ENCODE peak calls at places on chromosomes 2 and 18, in four cellular contexts. I is activated effector memory CD4-positive, alpha-beta T cell treated with anti-CD3 and anti-CD28 coated beads, Interleukin-2, amount 50 U/mL, for 16 hours; W is activated T-cell treated with anti-CD3 and anti-CD28 coated beads for 1 hour; F is stimulated activated CD8-positive, alpha-beta memory T cell treated with anti-CD3 and anti-CD28 coated beads, Interleukin-4, amount 100 ng/mL, for 24 hours. P is an unnamed sample.

GRCh38 chr2:100239513-100240210 is 82.6 kb downstream of the LONRF2 start:
- DNase-seq in I (no peak), F (no peak), W (no peak), P (peak)

GRCh38 chr2:10297950-10298349 is 4.8 kb upstream of the HPCAL1 start:
- DNase-seq in W (peak), I (peak), F (no peak), P (no peak)

GRCh38 chr2:115483631-115484030 is 1041.2 kb downstream of the DPP10 start:
- DNase-seq in W (no peak), I (no peak), F (no peak), P (no peak)

GRCh38 chr2:241702405-241703127 is 727 bp downstream of the ING5 start:
- DNase-seq in F (peak), I (peak), W (peak), P (peak)

GRCh38 chr18:23115683-23116096 is 19.6 kb upstream of the CABLES1 start:
- DNase-seq in W (no peak), F (no peak), I (no peak), P (no peak)

GRCh38 chr2:55490554-55490953 is 29.0 kb upstream of the CFAP36 start:
- DNase-seq in F (no peak), W (no peak), I (no peak), P (no peak)

GRCh38 chr2:235917506-235917905 is 250.7 kb downstream of the GBX2 start:
- DNase-seq in I (no peak), F (no peak), W (no peak), P (no peak)

GRCh38 chr2:11099122-11100065 is 55.9 kb upstream of the SLC66A3 start:
- DNase-seq in W (no peak), I (peak), F (no peak), P (no peak)

GRCh38 chr2:25481381-25482310 is 139.9 kb upstream of the DNMT3A start:
- DNase-seq in F (no peak), W (no peak), I (no peak), P (no peak)

GRCh38 chr18:52716926-52717325 is 376.9 kb downstream of the DCC start:
- DNase-seq in I (no peak), W (no peak), F (no peak), P (no peak)

GRCh38 chr2:235934059-235934896 is 233.9 kb downstream of the GBX2 start:
- DNase-seq in W (no peak), I (no peak), F (no peak), P (no peak)

GRCh38 chr2:163713534-163714311 is 22.1 kb downstream of the FIGN start:
- DNase-seq in I (no peak), F (no peak), W (no peak), P (no peak)

GRCh38 chr18:57856707-57857280 is 53.7 kb upstream of the ATP8B1 start:
- DNase-seq in W (no peak), F (no peak), I (no peak), P (no peak)

GRCh38 chr2:54757496-54757895 is 34.0 kb downstream of the EML6 start:
- DNase-seq in F (no peak), I (no peak), W (no peak), P (no peak)

GRCh38 chr2:236610991-236611821 is 41.6 kb downstream of the ACKR3 start:
- DNase-seq in W (no peak), F (no peak), I (no peak), P (no peak)

GRCh38 chr2:141499123-141499522 is 631.7 kb downstream of the LRP1B start:
- DNase-seq in F (no peak), W (no peak), I (no peak), P (no peak)

GRCh38 chr18:21672868-21673267 is 31.7 kb downstream of the ABHD3 start:
- DNase-seq in F (no peak), W (no peak), I (no peak), P (no peak)

GRCh38 chr2:172643142-172643541 is 87.3 kb downstream of the PDK1 start:
- DNase-seq in W (no peak), F (no peak), I (no peak), P (no peak)

GRCh38 chr18:27298215-27298804 is 113.2 kb upstream of the CHST9 start:
- DNase-seq in I (no peak), F (no peak), W (no peak), P (no peak)

GRCh38 chr18:61575419-61575818 is 242.2 kb downstream of the CDH20 start:
- DNase-seq in I (no peak), W (no peak), F (no peak), P (no peak)

GRCh38 chr2:109081374-109081773 is 47.6 kb upstream of the SH3RF3 start:
- DNase-seq in I (no peak), W (no peak), F (no peak), P (no peak)

GRCh38 chr2:115105966-115106365 is 663.5 kb downstream of the DPP10 start:
- DNase-seq in W (no peak), I (no peak), F (no peak), P (no peak)

GRCh38 chr2:132448771-132449170 is 32.2 kb downstream of the GPR39 start:
- DNase-seq in W (no peak), I (no peak), F (no peak), P (no peak)

GRCh38 chr2:17658251-17658843 is 95.3 kb downstream of the SMC6 start:
- DNase-seq in F (no peak), I (no peak), W (no peak), P (no peak)

GRCh38 chr2:63888490-63889402 is 47.0 kb downstream of the UGP2 start:
- DNase-seq in F (peak), W (peak), I (peak), P (no peak)

GRCh38 chr2:112995346-112995920 is 9.8 kb upstream of the IL36A start:
- DNase-seq in I (peak), W (peak), F (no peak), P (no peak)

GRCh38 chr2:75003773-75004172 is 45.3 kb downstream of the POLE4 start:
- DNase-seq in W (no peak), F (no peak), I (no peak), P (no peak)

GRCh38 chr2:68417931-68418330 is 49.2 kb downstream of the FBXO48 start:
- DNase-seq in I (no peak), F (no peak), W (no peak), P (no peak)

GRCh38 chr2:11422901-11423435 is 43.0 kb downstream of the E2F6 start:
- DNase-seq in F (no peak), I (no peak), W (no peak), P (no peak)

GRCh38 chr18:33123852-33124251 is 316.7 kb downstream of the CCDC178 start:
- DNase-seq in F (no peak), W (no peak), I (no peak), P (no peak)

GRCh38 chr2:172248381-172249173 is 145.9 kb upstream of the DLX2 start:
- DNase-seq in W (no peak), I (no peak), F (no peak), P (no peak)

GRCh38 chr2:40666438-40666837 is 214.5 kb upstream of the SLC8A1 start:
- DNase-seq in I (no peak), W (no peak), F (no peak), P (no peak)

GRCh38 chr2:204109681-204110080 is 173.1 kb downstream of the ICOS start:
- DNase-seq in F (no peak), W (no peak), I (no peak), P (no peak)

GRCh38 chr2:974454-974853 is 23.8 kb downstream of the SNTG2 start:
- DNase-seq in W (no peak), F (no peak), I (no peak), P (no peak)

GRCh38 chr2:173884403-173884802 is 80.8 kb downstream of the SP3 start:
- DNase-seq in W (peak), I (peak), F (no peak), P (no peak)

GRCh38 chr2:657766-658165 is 19.4 kb downstream of the TMEM18 start:
- DNase-seq in W (no peak), I (no peak), F (no peak), P (no peak)

GRCh38 chr2:196224767-196225166 is 53.4 kb upstream of the STK17B start:
- DNase-seq in W (no peak), F (no peak), I (no peak), P (no peak)

GRCh38 chr2:54771166-54771565 is 47.7 kb downstream of the EML6 start:
- DNase-seq in F (no peak), W (no peak), I (no peak), P (no peak)

P was measured in cardiac septum.